ENCODE peak calls at places on chromosomes 6 and 20, in six cellular contexts. One of them, this sample, is unnamed.

GRCh38 chr6:129705212-129705611 is 4.8 kb downstream of the ARHGAP18 start:
- DNase-seq in fibroblast of the aortic adventitia: no peak
- DNase-seq in CD8-positive, alpha-beta T cell: no peak
- DNase-seq in AG04450: no peak
- DNase-seq in GM20000: no peak
- DNase-seq in heart left ventricle: no peak
- DNase-seq in this sample: no peak

GRCh38 chr6:151096255-151096612 is 143.5 kb upstream of the AKAP12 start:
- DNase-seq in fibroblast of the aortic adventitia: peak; percentile 19
- DNase-seq in CD8-positive, alpha-beta T cell: no peak
- DNase-seq in AG04450: no peak
- DNase-seq in GM20000: no peak
- DNase-seq in heart left ventricle: no peak
- DNase-seq in this sample: no peak

GRCh38 chr6:113560908-113561307 is 296.2 kb upstream of the MARCKS start:
- DNase-seq in fibroblast of the aortic adventitia: peak; percentile 86
- DNase-seq in CD8-positive, alpha-beta T cell: no peak
- DNase-seq in AG04450: peak; percentile 42
- DNase-seq in GM20000: no peak
- DNase-seq in heart left ventricle: no peak
- DNase-seq in this sample: no peak

GRCh38 chr6:139386404-139386803 is 12.0 kb upstream of the CITED2 start:
- DNase-seq in fibroblast of the aortic adventitia: no peak
- DNase-seq in CD8-positive, alpha-beta T cell: no peak
- DNase-seq in AG04450: no peak
- DNase-seq in GM20000: no peak
- DNase-seq in heart left ventricle: no peak
- DNase-seq in this sample: no peak

GRCh38 chr6:111809264-111809663 is 64.0 kb downstream of the FYN start:
- DNase-seq in fibroblast of the aortic adventitia: no peak
- DNase-seq in CD8-positive, alpha-beta T cell: no peak
- DNase-seq in AG04450: no peak
- DNase-seq in GM20000: no peak
- DNase-seq in heart left ventricle: no peak
- DNase-seq in this sample: no peak

GRCh38 chr20:19341348-19342053 is 129.1 kb downstream of the SLC24A3 start:
- DNase-seq in fibroblast of the aortic adventitia: no peak
- DNase-seq in CD8-positive, alpha-beta T cell: no peak
- DNase-seq in AG04450: no peak
- DNase-seq in GM20000: no peak
- DNase-seq in heart left ventricle: no peak
- DNase-seq in this sample: no peak

GRCh38 chr20:21302645-21303060 is 478 bp upstream of the XRN2 start:
- DNase-seq in fibroblast of the aortic adventitia: no peak
- DNase-seq in CD8-positive, alpha-beta T cell: no peak
- DNase-seq in AG04450: no peak
- DNase-seq in GM20000: no peak
- DNase-seq in heart left ventricle: no peak
- DNase-seq in this sample: no peak

GRCh38 chr6:30834643-30835042 is 49.7 kb upstream of the DDR1 start:
- DNase-seq in fibroblast of the aortic adventitia: no peak
- DNase-seq in CD8-positive, alpha-beta T cell: no peak
- DNase-seq in AG04450: no peak
- DNase-seq in GM20000: no peak
- DNase-seq in heart left ventricle: no peak
- DNase-seq in this sample: no peak

GRCh38 chr6:157867981-157868380 is 44.9 kb downstream of the SNX9 start:
- DNase-seq in fibroblast of the aortic adventitia: peak; percentile 86
- DNase-seq in CD8-positive, alpha-beta T cell: no peak
- DNase-seq in AG04450: no peak
- DNase-seq in GM20000: no peak
- DNase-seq in heart left ventricle: no peak
- DNase-seq in this sample: no peak

GRCh38 chr6:118708055-118708454 is 56.7 kb upstream of the CEP85L start:
- DNase-seq in fibroblast of the aortic adventitia: no peak
- DNase-seq in CD8-positive, alpha-beta T cell: peak; percentile 22
- DNase-seq in AG04450: no peak
- DNase-seq in GM20000: no peak
- DNase-seq in heart left ventricle: no peak
- DNase-seq in this sample: no peak

GRCh38 chr6:42021847-42022754 is 28.2 kb upstream of the TAF8 start:
- DNase-seq in fibroblast of the aortic adventitia: peak; percentile 55
- DNase-seq in CD8-positive, alpha-beta T cell: peak; percentile 75
- DNase-seq in AG04450: no peak
- DNase-seq in GM20000: no peak
- DNase-seq in heart left ventricle: no peak
- DNase-seq in this sample: peak; percentile 66

GRCh38 chr20:20551409-20551808 is 161.0 kb downstream of the RALGAPA2 start:
- DNase-seq in fibroblast of the aortic adventitia: no peak
- DNase-seq in CD8-positive, alpha-beta T cell: no peak
- DNase-seq in AG04450: no peak
- DNase-seq in GM20000: no peak
- DNase-seq in heart left ventricle: no peak
- DNase-seq in this sample: no peak

GRCh38 chr6:149409617-149410016 is 9.6 kb downstream of the SUMO4 start:
- DNase-seq in fibroblast of the aortic adventitia: no peak
- DNase-seq in CD8-positive, alpha-beta T cell: no peak
- DNase-seq in AG04450: no peak
- DNase-seq in GM20000: no peak
- DNase-seq in heart left ventricle: no peak
- DNase-seq in this sample: no peak

GRCh38 chr20:38751360-38751976 is 3.2 kb downstream of the ACTR5 start:
- DNase-seq in fibroblast of the aortic adventitia: peak; percentile 66
- DNase-seq in CD8-positive, alpha-beta T cell: peak; percentile 27
- DNase-seq in AG04450: no peak
- DNase-seq in GM20000: peak; percentile 52
- DNase-seq in heart left ventricle: no peak
- DNase-seq in this sample: peak; percentile 49

GRCh38 chr20:44593721-44594120 is 11.3 kb downstream of the PKIG start:
- DNase-seq in fibroblast of the aortic adventitia: no peak
- DNase-seq in CD8-positive, alpha-beta T cell: no peak
- DNase-seq in AG04450: no peak
- DNase-seq in GM20000: no peak
- DNase-seq in heart left ventricle: no peak
- DNase-seq in this sample: no peak

GRCh38 chr20:50009521-50010454 is 27.0 kb downstream of the SNAI1 start:
- DNase-seq in fibroblast of the aortic adventitia: no peak
- DNase-seq in CD8-positive, alpha-beta T cell: no peak
- DNase-seq in AG04450: no peak
- DNase-seq in GM20000: no peak
- DNase-seq in heart left ventricle: no peak
- DNase-seq in this sample: no peak

GRCh38 chr6:135118142-135118730 is 62.9 kb upstream of the MYB start:
- DNase-seq in fibroblast of the aortic adventitia: no peak
- DNase-seq in CD8-positive, alpha-beta T cell: no peak
- DNase-seq in AG04450: no peak
- DNase-seq in GM20000: no peak
- DNase-seq in heart left ventricle: no peak
- DNase-seq in this sample: no peak
- TF ChIP-seq CTCF in fibroblast of the aortic adventitia: no peak
- TF ChIP-seq CTCF in CD8-positive, alpha-beta T cell: no peak
- TF ChIP-seq CTCF in AG04450: no peak
- TF ChIP-seq CTCF in GM20000: no peak
- TF ChIP-seq CTCF in heart left ventricle: no peak
- TF ChIP-seq CTCF in this sample: no peak

GRCh38 chr6:115540077-115540869 is 520.4 kb downstream of the FRK start:
- DNase-seq in fibroblast of the aortic adventitia: no peak
- DNase-seq in CD8-positive, alpha-beta T cell: no peak
- DNase-seq in AG04450: no peak
- DNase-seq in GM20000: no peak
- DNase-seq in heart left ventricle: no peak
- DNase-seq in this sample: no peak

GRCh38 chr6:115539531-115539930 is 521.2 kb downstream of the FRK start:
- DNase-seq in fibroblast of the aortic adventitia: no peak
- DNase-seq in CD8-positive, alpha-beta T cell: no peak
- DNase-seq in AG04450: no peak
- DNase-seq in GM20000: no peak
- DNase-seq in heart left ventricle: no peak
- DNase-seq in this sample: no peak

GRCh38 chr6:115544765-115545409 is 515.8 kb downstream of the FRK start:
- DNase-seq in fibroblast of the aortic adventitia: no peak
- DNase-seq in CD8-positive, alpha-beta T cell: no peak
- DNase-seq in AG04450: no peak
- DNase-seq in GM20000: no peak
- DNase-seq in heart left ventricle: peak; percentile 23
- DNase-seq in this sample: no peak

DNA sequence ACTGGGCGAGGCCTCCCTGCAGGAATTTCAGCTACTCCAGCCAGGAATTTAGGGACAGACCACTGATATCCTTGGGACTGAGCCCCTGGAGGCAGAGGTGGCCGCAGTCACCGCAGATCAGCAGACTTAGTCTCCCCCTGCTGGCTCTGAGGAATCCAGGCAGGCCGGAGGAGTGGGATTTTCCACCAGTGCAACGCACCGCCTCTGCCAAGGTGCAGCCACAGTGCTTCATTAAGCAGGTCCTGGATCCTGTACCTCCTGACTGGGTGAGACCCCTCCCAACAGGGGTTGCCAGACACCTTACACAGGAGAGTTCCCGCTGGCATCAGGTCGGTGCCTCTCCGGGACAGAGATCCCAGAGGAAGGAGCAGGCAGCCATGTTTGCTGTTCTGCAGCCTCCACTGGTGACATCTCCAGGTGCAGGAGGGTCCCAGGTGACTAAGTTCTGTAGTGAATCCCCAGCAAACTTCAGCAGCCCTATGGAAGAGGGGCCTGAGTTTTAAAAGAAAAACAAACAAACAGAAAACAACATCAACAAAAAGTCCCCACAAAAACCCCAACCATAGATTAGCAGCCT is 515.2 kb downstream of the FRK start:
- DNase-seq in fibroblast of the aortic adventitia: no peak
- DNase-seq in CD8-positive, alpha-beta T cell: no peak
- DNase-seq in AG04450: no peak
- DNase-seq in GM20000: no peak
- DNase-seq in heart left ventricle: no peak
- DNase-seq in this sample: no peak
- TF ChIP-seq CTCF in fibroblast of the aortic adventitia: no peak
- TF ChIP-seq CTCF in CD8-positive, alpha-beta T cell: no peak
- TF ChIP-seq CTCF in AG04450: no peak
- TF ChIP-seq CTCF in GM20000: no peak
- TF ChIP-seq CTCF in heart left ventricle: no peak
- TF ChIP-seq CTCF in this sample: no peak

DNA sequence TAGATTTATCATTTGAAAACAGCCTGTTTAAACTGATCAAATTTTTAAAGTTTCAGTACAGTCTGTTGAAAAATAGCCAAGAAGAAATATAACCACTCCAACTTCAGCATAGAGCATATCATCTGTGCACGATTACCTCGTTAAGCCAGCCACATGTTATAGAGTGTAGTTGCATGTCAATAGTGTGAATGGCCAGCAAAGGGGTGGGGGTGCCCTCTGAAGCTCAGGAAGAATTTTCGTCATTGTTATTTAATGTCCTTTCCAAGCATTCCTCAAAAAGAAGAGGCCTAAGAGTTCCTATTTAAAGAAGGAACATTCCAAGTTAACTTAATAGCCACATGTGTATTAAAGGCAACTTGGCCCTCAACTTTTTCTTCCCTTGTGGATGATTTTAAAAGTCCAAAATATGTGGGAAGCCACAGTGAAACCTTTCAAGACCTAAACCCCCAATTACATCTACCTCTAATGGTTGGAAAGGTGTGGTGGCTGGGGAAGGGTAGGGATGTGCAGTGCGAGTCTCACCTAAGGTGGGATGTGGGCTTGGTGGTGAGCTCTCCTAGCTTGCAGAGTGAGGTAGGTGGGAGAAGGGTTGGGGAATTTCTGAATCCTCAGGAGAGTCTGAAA is 1.8 kb upstream of the CCN2 start:
- DNase-seq in fibroblast of the aortic adventitia: no peak
- DNase-seq in CD8-positive, alpha-beta T cell: no peak
- DNase-seq in AG04450: no peak
- DNase-seq in GM20000: no peak
- DNase-seq in heart left ventricle: no peak
- DNase-seq in this sample: no peak
- TF ChIP-seq CTCF in fibroblast of the aortic adventitia: no peak
- TF ChIP-seq CTCF in CD8-positive, alpha-beta T cell: no peak
- TF ChIP-seq CTCF in AG04450: no peak
- TF ChIP-seq CTCF in GM20000: no peak
- TF ChIP-seq CTCF in heart left ventricle: no peak
- TF ChIP-seq CTCF in this sample: no peak

GRCh38 chr20:3753098-3753497 is 14.5 kb downstream of the ADISSP start:
- DNase-seq in fibroblast of the aortic adventitia: peak; percentile 82
- DNase-seq in CD8-positive, alpha-beta T cell: peak; percentile 67
- DNase-seq in AG04450: peak; percentile 43
- DNase-seq in GM20000: peak; percentile 88
- DNase-seq in heart left ventricle: peak; percentile 64
- DNase-seq in this sample: peak; percentile 82
- TF ChIP-seq CTCF in fibroblast of the aortic adventitia: peak; percentile 92
- TF ChIP-seq CTCF in CD8-positive, alpha-beta T cell: peak; percentile 57
- TF ChIP-seq CTCF in AG04450: peak; percentile 85
- TF ChIP-seq CTCF in GM20000: peak; percentile 68
- TF ChIP-seq CTCF in heart left ventricle: peak; percentile 72
- TF ChIP-seq CTCF in this sample: peak; percentile 48

GRCh38 chr6:39389372-39389767 is 66.9 kb upstream of the KCNK16 start:
- DNase-seq in fibroblast of the aortic adventitia: peak; percentile 1
- DNase-seq in CD8-positive, alpha-beta T cell: no peak
- DNase-seq in AG04450: no peak
- DNase-seq in GM20000: no peak
- DNase-seq in heart left ventricle: no peak
- DNase-seq in this sample: no peak
- TF ChIP-seq CTCF in fibroblast of the aortic adventitia: peak; percentile 3
- TF ChIP-seq CTCF in CD8-positive, alpha-beta T cell: no peak
- TF ChIP-seq CTCF in AG04450: no peak
- TF ChIP-seq CTCF in GM20000: peak; percentile 13
- TF ChIP-seq CTCF in heart left ventricle: peak; percentile 26
- TF ChIP-seq CTCF in this sample: no peak

GRCh38 chr20:13900506-13900905 is 89.9 kb downstream of the SEL1L2 start:
- DNase-seq in fibroblast of the aortic adventitia: no peak
- DNase-seq in CD8-positive, alpha-beta T cell: no peak
- DNase-seq in AG04450: no peak
- DNase-seq in GM20000: no peak
- DNase-seq in heart left ventricle: no peak
- DNase-seq in this sample: no peak

DNA sequence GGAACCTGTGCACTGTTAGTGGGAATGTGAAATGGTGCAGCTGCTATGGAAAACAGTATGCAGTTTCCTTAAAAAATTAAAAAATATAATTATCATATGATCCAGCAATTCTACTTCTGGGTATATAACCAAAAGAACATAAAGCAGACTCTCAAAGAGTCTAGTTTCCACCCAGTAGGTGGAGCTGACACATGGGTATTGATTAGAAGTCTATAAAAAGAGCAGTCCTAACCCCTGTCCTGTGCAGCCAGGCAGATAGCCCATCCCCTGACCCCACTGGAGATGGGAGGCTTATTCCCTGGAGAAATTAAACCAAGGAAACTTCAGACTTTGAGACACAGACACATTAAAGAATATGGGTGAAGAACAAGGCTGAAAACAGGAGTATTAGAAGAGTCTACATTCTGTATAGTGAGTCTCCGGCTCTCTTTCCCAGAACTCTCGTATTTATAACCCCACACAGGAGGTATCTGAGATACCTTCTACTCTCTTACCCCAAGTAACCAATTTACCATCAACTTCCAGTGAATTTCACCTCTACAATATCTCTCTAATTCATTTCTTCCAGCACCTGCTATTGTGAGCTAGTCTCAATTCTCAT is 92.3 kb downstream of the SEL1L2 start:
- DNase-seq in fibroblast of the aortic adventitia: no peak
- DNase-seq in CD8-positive, alpha-beta T cell: no peak
- DNase-seq in AG04450: no peak
- DNase-seq in GM20000: no peak
- DNase-seq in heart left ventricle: no peak
- DNase-seq in this sample: peak; percentile 19
- TF ChIP-seq CTCF in fibroblast of the aortic adventitia: no peak
- TF ChIP-seq CTCF in CD8-positive, alpha-beta T cell: no peak
- TF ChIP-seq CTCF in AG04450: no peak
- TF ChIP-seq CTCF in GM20000: no peak
- TF ChIP-seq CTCF in heart left ventricle: peak; percentile 19
- TF ChIP-seq CTCF in this sample: no peak